ENCODE peak calls at places on chromosomes 16 and 17, in ten cellular contexts. F, S, G, W, I, T, A, P, O and U are unnamed samples.

GRCh38 chr16:61892531-61892930 is 143.7 kb downstream of the CDH8 start:
- DNase-seq in F (no peak), S (no peak), G (no peak), W (no peak), I (no peak), T (no peak), A (no peak), P (no peak), O (no peak), U (no peak)

GRCh38 chr16:78163772-78164391 is 64.4 kb downstream of the WWOX start:
- DNase-seq in F (no peak), S (no peak), G (no peak), W (no peak), I (no peak), T (no peak), A (no peak), P (no peak), O (no peak), U (no peak)

GRCh38 chr16:75266738-75267630 is 15.6 kb upstream of the BCAR1 start:
- DNase-seq in F (no peak), S (no peak), G (no peak), W (no peak), I (no peak), T (no peak), A (no peak), P (no peak), O (no peak), U (no peak)

GRCh38 chr17:49360796-49361128 is 1.3 kb downstream of the ZNF652 start:
- DNase-seq in F (peak), S (no peak), G (no peak), W (no peak), I (no peak), T (no peak), A (no peak), P (peak), O (no peak), U (no peak)

GRCh38 chr17:63840591-63841349 is 1.7 kb downstream of the SMARCD2 start:
- DNase-seq in F (no peak), S (no peak), G (no peak), W (no peak), I (peak), T (no peak), A (no peak), P (peak), O (no peak), U (no peak)

GRCh38 chr16:82753821-82754220 is 127.1 kb downstream of the CDH13 start:
- DNase-seq in F (no peak), S (peak), G (no peak), W (no peak), I (no peak), T (no peak), A (no peak), P (no peak), O (no peak), U (no peak)

GRCh38 chr16:10876305-10876704 is 697 bp upstream of the CIITA start:
- DNase-seq in F (no peak), S (no peak), G (no peak), W (no peak), I (no peak), T (no peak), A (no peak), P (no peak), O (no peak), U (no peak)

GRCh38 chr16:46914556-46915201 is 30.5 kb downstream of the GPT2 start:
- DNase-seq in F (no peak), S (no peak), G (no peak), W (no peak), I (no peak), T (no peak), A (no peak), P (no peak), O (no peak), U (no peak)

GRCh38 chr17:15290605-15291004 is 25.5 kb upstream of the PMP22 start:
- DNase-seq in F (no peak), S (peak), G (no peak), W (no peak), I (no peak), T (no peak), A (no peak), P (no peak), O (no peak), U (no peak)

GRCh38 chr16:84635702-84636101 is 12.6 kb upstream of the KLHL36 start:
- DNase-seq in F (no peak), S (no peak), G (no peak), W (no peak), I (no peak), T (no peak), A (no peak), P (no peak), O (no peak), U (no peak)

GRCh38 chr17:30363715-30364202 is 15.0 kb upstream of the CPD start:
- DNase-seq in F (no peak), S (peak), G (peak), W (no peak), I (no peak), T (peak), A (no peak), P (no peak), O (no peak), U (peak)

GRCh38 chr16:22188595-22189442 is 17.3 kb upstream of the EEF2K start:
- DNase-seq in F (peak), S (peak), G (no peak), W (no peak), I (peak), T (peak), A (peak), P (peak), O (peak), U (peak)

GRCh38 chr17:3485481-3486068 is 9.8 kb downstream of the ASPA start:
- DNase-seq in F (no peak), S (no peak), G (no peak), W (no peak), I (no peak), T (no peak), A (no peak), P (peak), O (no peak), U (no peak)

GRCh38 chr16:56614549-56614991 is 6.2 kb downstream of the MT2A start:
- DNase-seq in F (no peak), S (peak), G (no peak), W (no peak), I (no peak), T (no peak), A (no peak), P (no peak), O (no peak), U (no peak)

GRCh38 chr16:87698241-87698640 is 67.5 kb downstream of the KLHDC4 start:
- DNase-seq in F (no peak), S (no peak), G (no peak), W (no peak), I (no peak), T (no peak), A (no peak), P (no peak), O (no peak), U (no peak)

GRCh38 chr17:54754560-54754959 is 146.1 kb upstream of the TOM1L1 start:
- DNase-seq in F (peak), S (no peak), G (no peak), W (no peak), I (no peak), T (no peak), A (no peak), P (no peak), O (no peak), U (no peak)